ENCODE peak calls at places on chromosome 18, in seven cellular contexts. J is stimulated activated CD4-positive, alpha-beta T cell treated with anti-CD3 and anti-CD28 coated beads, Interleukin-2, amount 100 ng/mL, for 48 hours; G is T-helper 1 cell; M is GM20000; A is WERI-Rb-1; P is omental fat pad; B is left colon. Y is an unnamed sample.

GRCh38 chr18:61541673-61542072 is 208.4 kb downstream of the CDH20 start:
- DNase-seq in J (no peak), P (no peak), B (no peak), A (no peak), G (no peak), M (no peak), Y (no peak)

GRCh38 chr18:37435996-37436395 is 129.6 kb downstream of the CELF4 start:
- DNase-seq in B (no peak), M (no peak), J (no peak), P (no peak), A (no peak), G (no peak), Y (no peak)

GRCh38 chr18:13560306-13560705 is 166.1 kb downstream of the FAM210A start:
- DNase-seq in B (no peak), P (no peak), M (no peak), G (no peak), J (no peak), A (no peak), Y (no peak)

GRCh38 chr18:31687529-31687928 is 3.1 kb upstream of the B4GALT6 start:
- DNase-seq in G (no peak), J (no peak), B (no peak), A (no peak), M (no peak), P (no peak), Y (no peak)

GRCh38 chr18:32358075-32358474 is 112.6 kb downstream of the GAREM1 start:
- DNase-seq in A (no peak), B (no peak), G (no peak), M (no peak), P (no peak), J (no peak), Y (no peak)

GRCh38 chr18:57819119-57819518 is 16.0 kb upstream of the ATP8B1 start:
- DNase-seq in P (no peak), J (no peak), M (no peak), A (no peak), B (no peak), G (no peak), Y (no peak)

GRCh38 chr18:7872569-7872968 is 305.5 kb downstream of the PTPRM start:
- DNase-seq in A (no peak), M (no peak), G (no peak), B (no peak), J (no peak), P (no peak), Y (no peak)

GRCh38 chr18:9106094-9106493 is 3.6 kb downstream of the NDUFV2 start:
- DNase-seq in M (no peak), J (no peak), G (no peak), B (no peak), P (no peak), A (no peak), Y (no peak)

GRCh38 chr18:54852780-54853675 is 24.8 kb downstream of the RAB27B start:
- DNase-seq in A (no peak), M (no peak), J (no peak), B (no peak), P (no peak), G (no peak), Y (no peak)

GRCh38 chr18:34098109-34098508 is 126.6 kb downstream of the NOL4 start:
- DNase-seq in P (no peak), M (no peak), A (no peak), G (no peak), J (no peak), B (no peak), Y (no peak)

GRCh38 chr18:40096675-40097074 is 1858.4 kb upstream of the PIK3C3 start:
- DNase-seq in G (no peak), P (no peak), B (no peak), J (no peak), A (no peak), M (no peak), Y (no peak)

GRCh38 chr18:75215663-75216062 is 5.1 kb downstream of the TSHZ1 start:
- DNase-seq in G (no peak), J (no peak), B (no peak), M (no peak), A (no peak), P (no peak), Y (no peak)

GRCh38 chr18:49174478-49174877 is 223.7 kb upstream of the SMAD7 start:
- DNase-seq in B (no peak), M (no peak), G (no peak), A (no peak), P (no peak), J (no peak), Y (no peak)

GRCh38 chr18:73514449-73514848 is 633.2 kb downstream of the FBXO15 start:
- DNase-seq in B (no peak), A (no peak), J (no peak), M (no peak), P (no peak), G (no peak), Y (no peak)

GRCh38 chr18:31098878-31099277 is 3.3 kb downstream of the DSC2 start:
- DNase-seq in A (no peak), B (no peak), G (no peak), M (no peak), J (no peak), P (no peak), Y (no peak)

GRCh38 chr18:9494778-9495302 is 19.5 kb downstream of the RALBP1 start:
- DNase-seq in P (no peak), M (no peak), J (no peak), A (no peak), G (no peak), B (no peak), Y (no peak)

GRCh38 chr18:50151876-50152275 is 43.1 kb downstream of the MYO5B start:
- DNase-seq in J (no peak), G (no peak), B (no peak), P (no peak), A (peak), M (no peak), Y (no peak)

GRCh38 chr18:47397671-47398319 is 146.3 kb upstream of the SKOR2 start:
- DNase-seq in M (peak), B (peak), P (no peak), J (peak), A (peak), G (no peak), Y (peak)

GRCh38 chr18:50870138-50870845 is 8.6 kb upstream of the ME2 start:
- DNase-seq in M (no peak), P (no peak), G (no peak), J (no peak), A (no peak), B (no peak), Y (no peak)

GRCh38 chr18:48546411-48546810 is 7.6 kb downstream of the CTIF start:
- DNase-seq in B (no peak), A (no peak), P (no peak), G (no peak), J (no peak), M (no peak), Y (no peak)

GRCh38 chr18:36187826-36188721 is 777 bp downstream of the MOCOS start:
- DNase-seq in G (no peak), A (no peak), B (peak), M (peak), P (no peak), J (no peak), Y (no peak)

GRCh38 chr18:51110073-51110797 is 80.2 kb downstream of the SMAD4 start:
- DNase-seq in J (peak), G (peak), M (peak), P (peak), A (peak), B (peak), Y (peak)

GRCh38 chr18:13381907-13382682 is 163.5 kb downstream of the LDLRAD4 start:
- DNase-seq in G (peak), A (no peak), J (no peak), M (peak), B (peak), P (no peak), Y (peak)

GRCh38 chr18:48135436-48135966 is 205.0 kb upstream of the SMAD2 start:
- DNase-seq in A (peak), M (no peak), G (no peak), B (peak), J (no peak), P (no peak), Y (no peak)

GRCh38 chr18:23306842-23307241 is 146.2 kb upstream of the RIOK3 start:
- DNase-seq in B (no peak), P (no peak), J (no peak), M (peak), A (no peak), G (no peak), Y (peak)

GRCh38 chr18:54069729-54070128 is 154.7 kb downstream of the MBD2 start:
- DNase-seq in B (no peak), G (no peak), A (no peak), P (no peak), J (no peak), M (no peak), Y (no peak)

GRCh38 chr18:78192044-78192443 is 787.6 kb upstream of the SALL3 start:
- DNase-seq in G (no peak), A (peak), B (no peak), P (no peak), M (no peak), J (no peak), Y (no peak)

GRCh38 chr18:3281456-3282400 is 19.8 kb downstream of the MYL12B start:
- DNase-seq in M (peak), J (no peak), A (no peak), G (no peak), P (no peak), B (no peak), Y (peak)

GRCh38 chr18:58148954-58149471 is 105.0 kb downstream of the NEDD4L start:
- DNase-seq in A (no peak), J (no peak), M (no peak), G (no peak), B (no peak), P (no peak), Y (no peak)